ENCODE peak calls at places on chromosomes 5 and 9, in five cellular contexts. One of them, this sample, is unnamed.
A peak's percentile ranks its signal among the peaks of the same experiment; 100 is the strongest.

GRCh38 chr5:169350759-169351240 is 49.9 kb upstream of the SLIT3 start:
- DNase-seq in neuronal stem cell: no peak
- DNase-seq in H9: no peak
- DNase-seq in trophoblast cell: peak; percentile 97
- DNase-seq in H1: no peak
- DNase-seq in this sample: peak; percentile 76

GRCh38 chr9:95570150-95570549 is 53.4 kb upstream of the PTCH1 start:
- DNase-seq in neuronal stem cell: no peak
- DNase-seq in H9: no peak
- DNase-seq in trophoblast cell: peak; percentile 80
- DNase-seq in H1: no peak
- DNase-seq in this sample: peak; percentile 55

GRCh38 chr9:114981095-114981494 is 50.7 kb upstream of the TNFSF8 start:
- DNase-seq in neuronal stem cell: no peak
- DNase-seq in H9: no peak
- DNase-seq in trophoblast cell: no peak
- DNase-seq in H1: no peak
- DNase-seq in this sample: no peak

GRCh38 chr9:36551129-36551528 is 21.6 kb upstream of the MELK start:
- DNase-seq in neuronal stem cell: no peak
- DNase-seq in H9: no peak
- DNase-seq in trophoblast cell: peak; percentile 17
- DNase-seq in H1: no peak
- DNase-seq in this sample: no peak

GRCh38 chr9:128705051-128705965 is 3.0 kb downstream of the PKN3 start:
- DNase-seq in neuronal stem cell: no peak
- DNase-seq in H9: peak; percentile 26
- DNase-seq in trophoblast cell: no peak
- DNase-seq in H1: no peak
- DNase-seq in this sample: no peak

GRCh38 chr9:976805-977360 is 428 bp downstream of the DMRT3 start:
- DNase-seq in neuronal stem cell: no peak
- DNase-seq in H9: peak; percentile 70
- DNase-seq in trophoblast cell: peak; percentile 14
- DNase-seq in H1: peak; percentile 66
- DNase-seq in this sample: no peak

GRCh38 chr9:100697339-100697738 is 119.5 kb downstream of the CAVIN4 start:
- DNase-seq in neuronal stem cell: no peak
- DNase-seq in H9: no peak
- DNase-seq in trophoblast cell: no peak
- DNase-seq in H1: no peak
- DNase-seq in this sample: no peak

GRCh38 chr9:83707518-83707767 is 315 bp downstream of the UBQLN1 start:
- DNase-seq in neuronal stem cell: no peak
- DNase-seq in H9: no peak
- DNase-seq in trophoblast cell: peak; percentile 84
- DNase-seq in H1: no peak
- DNase-seq in this sample: peak; percentile 88

GRCh38 chr5:82599030-82599429 is 320.9 kb upstream of the RPS23 start:
- DNase-seq in neuronal stem cell: no peak
- DNase-seq in H9: no peak
- DNase-seq in trophoblast cell: peak; percentile 25
- DNase-seq in H1: no peak
- DNase-seq in this sample: no peak

GRCh38 chr5:176489077-176489476 is 40.9 kb downstream of the FAF2 start:
- DNase-seq in neuronal stem cell: no peak
- DNase-seq in H9: no peak
- DNase-seq in trophoblast cell: peak; percentile 44
- DNase-seq in H1: no peak
- DNase-seq in this sample: no peak

GRCh38 chr5:172562443-172562842 is 78.6 kb upstream of the NEURL1B start:
- DNase-seq in neuronal stem cell: no peak
- DNase-seq in H9: no peak
- DNase-seq in trophoblast cell: peak; percentile 68
- DNase-seq in H1: no peak
- DNase-seq in this sample: no peak

GRCh38 chr5:53480474-53481353 is at the start of gene FST:
- DNase-seq in neuronal stem cell: peak; percentile 72
- DNase-seq in H9: peak; percentile 42
- DNase-seq in trophoblast cell: peak; percentile 48
- DNase-seq in H1: peak; percentile 78
- DNase-seq in this sample: peak; percentile 57

GRCh38 chr5:137034764-137035479 is 464.2 kb downstream of the SPOCK1 start:
- DNase-seq in neuronal stem cell: no peak
- DNase-seq in H9: no peak
- DNase-seq in trophoblast cell: no peak
- DNase-seq in H1: no peak
- DNase-seq in this sample: no peak

GRCh38 chr5:132277971-132278964 is 15.9 kb upstream of the SLC22A4 start:
- DNase-seq in neuronal stem cell: no peak
- DNase-seq in H9: peak; percentile 77
- DNase-seq in trophoblast cell: no peak
- DNase-seq in H1: no peak
- DNase-seq in this sample: no peak

GRCh38 chr9:69857131-69857530 is 36.5 kb downstream of the CFAP95 start:
- DNase-seq in neuronal stem cell: no peak
- DNase-seq in H9: no peak
- DNase-seq in trophoblast cell: peak; percentile 13
- DNase-seq in H1: no peak
- DNase-seq in this sample: no peak

GRCh38 chr5:125597338-125597737 is 825.9 kb upstream of the GRAMD2B start:
- DNase-seq in neuronal stem cell: no peak
- DNase-seq in H9: no peak
- DNase-seq in trophoblast cell: no peak
- DNase-seq in H1: no peak
- DNase-seq in this sample: peak; percentile 87

GRCh38 chr5:91586232-91586631 is 203.1 kb upstream of the ARRDC3 start:
- DNase-seq in neuronal stem cell: no peak
- DNase-seq in H9: no peak
- DNase-seq in trophoblast cell: no peak
- DNase-seq in H1: no peak
- DNase-seq in this sample: no peak

GRCh38 chr5:133884525-133885311 is 83.7 kb downstream of the C5orf15 start:
- DNase-seq in neuronal stem cell: no peak
- DNase-seq in H9: no peak
- DNase-seq in trophoblast cell: no peak
- DNase-seq in H1: no peak
- DNase-seq in this sample: peak; percentile 62

GRCh38 chr9:104313396-104314110 is 190.5 kb upstream of the OR13F1 start:
- DNase-seq in neuronal stem cell: no peak
- DNase-seq in H9: no peak
- DNase-seq in trophoblast cell: no peak
- DNase-seq in H1: no peak
- DNase-seq in this sample: no peak

GRCh38 chr5:114237766-114238165 is 124.1 kb upstream of the KCNN2 start:
- DNase-seq in neuronal stem cell: no peak
- DNase-seq in H9: no peak
- DNase-seq in trophoblast cell: no peak
- DNase-seq in H1: no peak
- DNase-seq in this sample: peak; percentile 92

GRCh38 chr5:141771562-141771961 is 89.5 kb upstream of the ARAP3 start:
- DNase-seq in neuronal stem cell: no peak
- DNase-seq in H9: no peak
- DNase-seq in trophoblast cell: no peak
- DNase-seq in H1: no peak
- DNase-seq in this sample: no peak

GRCh38 chr5:1130218-1130946 is 18.5 kb upstream of the SLC12A7 start:
- DNase-seq in neuronal stem cell: no peak
- DNase-seq in H9: peak; percentile 62
- DNase-seq in trophoblast cell: no peak
- DNase-seq in H1: no peak
- DNase-seq in this sample: no peak

GRCh38 chr5:9284781-9285307 is 261.0 kb downstream of the SEMA5A start:
- DNase-seq in neuronal stem cell: no peak
- DNase-seq in H9: no peak
- DNase-seq in trophoblast cell: no peak
- DNase-seq in H1: no peak
- DNase-seq in this sample: peak; percentile 24

GRCh38 chr5:52922384-52922783 is 66.8 kb upstream of the ITGA2 start:
- DNase-seq in neuronal stem cell: no peak
- DNase-seq in H9: peak; percentile 50
- DNase-seq in trophoblast cell: peak; percentile 97
- DNase-seq in H1: no peak
- DNase-seq in this sample: peak; percentile 92

GRCh38 chr5:178416206-178416882 is 173.8 kb downstream of the COL23A1 start:
- DNase-seq in neuronal stem cell: no peak
- DNase-seq in H9: peak; percentile 23
- DNase-seq in trophoblast cell: no peak
- DNase-seq in H1: no peak
- DNase-seq in this sample: no peak

GRCh38 chr5:72234265-72234700 is 85.8 kb downstream of the MRPS27 start:
- DNase-seq in neuronal stem cell: no peak
- DNase-seq in H9: no peak
- DNase-seq in trophoblast cell: peak; percentile 81
- DNase-seq in H1: no peak
- DNase-seq in this sample: peak; percentile 62

GRCh38 chr9:27150758-27151431 is 41.9 kb downstream of the TEK start:
- DNase-seq in neuronal stem cell: no peak
- DNase-seq in H9: no peak
- DNase-seq in trophoblast cell: peak; percentile 23
- DNase-seq in H1: no peak
- DNase-seq in this sample: peak; percentile 65

GRCh38 chr5:18305288-18305899 is 671.1 kb downstream of the TAF11L14 start:
- DNase-seq in neuronal stem cell: peak; percentile 21
- DNase-seq in H9: peak; percentile 34
- DNase-seq in trophoblast cell: peak; percentile 74
- DNase-seq in H1: no peak
- DNase-seq in this sample: peak; percentile 50

GRCh38 chr5:133292300-133292699 is 240.5 kb downstream of the HSPA4 start:
- DNase-seq in neuronal stem cell: no peak
- DNase-seq in H9: no peak
- DNase-seq in trophoblast cell: no peak
- DNase-seq in H1: no peak
- DNase-seq in this sample: no peak

DNA sequence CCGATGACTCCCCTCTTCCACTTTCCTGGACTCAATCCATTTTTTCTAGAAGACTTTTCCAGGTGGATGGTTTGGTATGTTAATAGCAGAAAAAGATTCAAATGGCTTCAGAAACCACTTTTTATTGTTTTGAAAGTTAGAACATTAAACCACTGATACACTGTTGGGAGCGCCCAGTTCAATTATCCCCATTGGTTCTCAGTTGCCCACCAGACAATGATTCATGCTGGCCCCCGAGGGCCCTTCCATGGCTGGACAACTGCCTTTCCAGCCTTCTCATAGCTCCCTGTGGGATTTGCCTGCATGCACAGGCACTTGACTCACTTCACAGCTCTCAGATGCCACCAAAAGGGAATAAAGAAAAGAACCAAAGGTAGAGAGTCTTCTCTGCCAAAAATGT is 21.3 kb upstream of the ANKRD34B start:
- DNase-seq in neuronal stem cell: no peak
- DNase-seq in H9: no peak
- DNase-seq in trophoblast cell: no peak
- DNase-seq in H1: no peak
- DNase-seq in this sample: no peak
- H2BK12ac ChIP-seq in neuronal stem cell: no peak overlapping the region
- H2BK12ac ChIP-seq in H9: no peak overlapping the region
- H2BK12ac ChIP-seq in trophoblast cell: no peak overlapping the region
- H2BK12ac ChIP-seq in H1: no peak overlapping the region
- H2BK12ac ChIP-seq in this sample: no peak overlapping the region

DNA sequence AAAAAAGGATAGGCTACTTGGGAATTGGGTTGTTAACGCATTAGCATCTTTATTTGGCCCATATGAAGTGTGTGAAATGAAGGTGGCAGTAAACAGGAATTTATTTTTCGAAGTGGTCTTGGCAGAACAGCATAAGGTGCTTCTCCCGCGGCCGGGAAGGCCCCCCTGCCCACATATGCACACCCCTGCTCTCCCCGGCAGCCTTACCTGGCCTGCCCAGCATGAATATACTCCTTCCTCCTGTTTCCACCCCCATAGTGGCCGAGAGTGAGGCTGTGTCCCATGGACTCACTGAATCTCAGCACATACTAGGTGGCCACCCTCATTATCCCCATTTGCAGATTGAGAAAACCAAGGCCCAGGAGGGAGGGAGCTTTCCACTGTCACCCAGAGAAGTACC is 54.0 kb upstream of the OLFM1 start:
- DNase-seq in neuronal stem cell: no peak
- DNase-seq in H9: no peak
- DNase-seq in trophoblast cell: no peak
- DNase-seq in H1: no peak
- DNase-seq in this sample: no peak
- H2BK12ac ChIP-seq in neuronal stem cell: no peak overlapping the region
- H2BK12ac ChIP-seq in H9: no peak overlapping the region
- H2BK12ac ChIP-seq in trophoblast cell: no peak overlapping the region
- H2BK12ac ChIP-seq in H1: no peak overlapping the region
- H2BK12ac ChIP-seq in this sample: no peak overlapping the region

GRCh38 chr9:91131433-91131839 is 230.3 kb downstream of the AUH start:
- DNase-seq in neuronal stem cell: no peak
- DNase-seq in H9: no peak
- DNase-seq in trophoblast cell: no peak
- DNase-seq in H1: no peak
- DNase-seq in this sample: peak; percentile 97

GRCh38 chr9:91130796-91131318 is 230.9 kb downstream of the AUH start:
- DNase-seq in neuronal stem cell: no peak
- DNase-seq in H9: no peak
- DNase-seq in trophoblast cell: no peak
- DNase-seq in H1: no peak
- DNase-seq in this sample: no peak

GRCh38 chr9:91127653-91128052 is 234.1 kb downstream of the AUH start:
- DNase-seq in neuronal stem cell: no peak
- DNase-seq in H9: no peak
- DNase-seq in trophoblast cell: no peak
- DNase-seq in H1: no peak
- DNase-seq in this sample: peak; percentile 19

GRCh38 chr9:91122755-91123154 is 239.0 kb downstream of the AUH start:
- DNase-seq in neuronal stem cell: no peak
- DNase-seq in H9: no peak
- DNase-seq in trophoblast cell: no peak
- DNase-seq in H1: no peak
- DNase-seq in this sample: no peak

DNA sequence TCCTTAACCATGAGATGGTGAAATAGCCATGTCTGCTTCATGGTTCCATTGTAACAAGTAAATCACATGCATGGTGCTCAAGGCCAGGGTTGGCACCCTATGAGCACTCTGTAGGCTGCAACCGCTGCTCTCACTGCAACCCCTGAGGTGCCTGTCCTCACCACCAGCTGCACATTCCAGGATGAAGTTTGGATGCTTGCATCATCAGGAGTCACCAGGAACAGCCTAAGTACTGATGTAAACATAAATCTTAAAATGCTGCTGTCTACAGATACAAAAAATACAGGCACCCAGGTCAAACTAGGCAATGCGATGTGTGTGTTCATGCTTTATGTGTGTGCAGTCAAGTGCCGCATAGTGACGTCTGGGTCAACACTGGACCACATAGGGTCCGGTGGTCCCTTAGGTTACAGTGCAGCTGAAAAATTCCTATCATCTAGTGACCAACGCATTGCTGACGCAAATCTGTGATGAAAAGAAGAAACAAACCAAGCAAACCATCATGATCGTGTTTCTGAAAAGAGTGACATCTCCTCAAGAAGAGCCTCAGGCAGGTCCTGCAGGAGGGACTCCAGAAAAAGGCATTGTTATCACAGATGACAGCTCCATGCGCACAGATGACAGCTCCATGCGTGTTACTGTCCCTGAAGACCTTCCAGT is 234.8 kb downstream of the AUH start:
- DNase-seq in neuronal stem cell: no peak
- DNase-seq in H9: no peak
- DNase-seq in trophoblast cell: peak; percentile 82
- DNase-seq in H1: no peak
- DNase-seq in this sample: peak; percentile 86
- H2BK12ac ChIP-seq in neuronal stem cell: no peak overlapping the region
- H2BK12ac ChIP-seq in H9: no peak overlapping the region
- H2BK12ac ChIP-seq in trophoblast cell: no peak overlapping the region
- H2BK12ac ChIP-seq in H1: no peak overlapping the region
- H2BK12ac ChIP-seq in this sample: peak overlapping the region; percentile 29

GRCh38 chr9:35482071-35482470 is 7.8 kb upstream of the RUSC2 start:
- DNase-seq in neuronal stem cell: no peak
- DNase-seq in H9: no peak
- DNase-seq in trophoblast cell: no peak
- DNase-seq in H1: no peak
- DNase-seq in this sample: no peak
- H2BK12ac ChIP-seq in neuronal stem cell: no peak overlapping the region
- H2BK12ac ChIP-seq in H9: no peak overlapping the region
- H2BK12ac ChIP-seq in trophoblast cell: no peak overlapping the region
- H2BK12ac ChIP-seq in H1: no peak overlapping the region
- H2BK12ac ChIP-seq in this sample: no peak overlapping the region

This sample was measured in mesenchymal stem cell.